ENCODE peak calls at places on chromosomes 11 and 22, in eight cellular contexts. V, W, Q, N, F, C, E and S are unnamed samples.

GRCh38 chr22:25404923-25405853 is 159.3 kb upstream of the GRK3 start:
- DNase-seq in Q (peak), F (peak), V (peak), C (no peak), W (peak), N (peak), E (no peak), S (peak)

GRCh38 chr11:63535734-63536133 is 874 bp upstream of the PLAAT4 start:
- DNase-seq in C (no peak), F (no peak), W (no peak), E (no peak), N (no peak), Q (no peak), V (no peak), S (no peak)

GRCh38 chr22:47748887-47749286 is 986.4 kb downstream of the TBC1D22A start:
- DNase-seq in Q (no peak), W (no peak), V (no peak), C (no peak), F (no peak), N (no peak), E (no peak), S (no peak)

GRCh38 chr11:87134524-87135106 is 96.9 kb downstream of the TMEM135 start:
- DNase-seq in N (no peak), W (no peak), C (no peak), F (no peak), V (no peak), Q (no peak), E (no peak), S (no peak)

GRCh38 chr11:65537296-65537597 is 12.4 kb downstream of the SCYL1 start:
- DNase-seq in Q (no peak), C (no peak), W (no peak), E (no peak), F (no peak), N (no peak), V (no peak), S (no peak)

GRCh38 chr11:74726547-74727182 is 4.6 kb downstream of the CHRDL2 start:
- DNase-seq in Q (peak), C (peak), N (peak), E (no peak), W (peak), F (peak), V (peak), S (no peak)

GRCh38 chr22:29073618-29074275 is 912 bp downstream of the KREMEN1 start:
- DNase-seq in Q (peak), E (peak), F (peak), V (no peak), W (peak), C (no peak), N (no peak), S (peak)

GRCh38 chr11:76316726-76317125 is 64.2 kb downstream of the THAP12 start:
- DNase-seq in N (no peak), C (no peak), V (no peak), E (no peak), W (no peak), F (no peak), Q (no peak), S (no peak)

GRCh38 chr11:11036185-11037161 is 178.6 kb upstream of the ZBED5 start:
- DNase-seq in F (peak), N (peak), Q (no peak), V (no peak), E (no peak), W (peak), C (no peak), S (no peak)

GRCh38 chr11:35383953-35384352 is 35.4 kb downstream of the SLC1A2 start:
- DNase-seq in V (no peak), C (no peak), N (peak), F (no peak), E (no peak), Q (no peak), W (no peak), S (no peak)

GRCh38 chr11:123264431-123264780 is 69.4 kb upstream of the CLMP start:
- DNase-seq in N (no peak), W (no peak), E (no peak), C (no peak), F (no peak), V (no peak), Q (no peak), S (no peak)

GRCh38 chr11:34345012-34345804 is 12.6 kb downstream of the ABTB2 start:
- DNase-seq in Q (peak), F (peak), N (peak), W (peak), V (no peak), C (no peak), E (no peak), S (no peak)

GRCh38 chr11:95920460-95921105 is 3.3 kb downstream of the MTMR2 start:
- DNase-seq in V (no peak), C (no peak), W (peak), F (peak), E (no peak), Q (no peak), N (peak), S (no peak)

DNA sequence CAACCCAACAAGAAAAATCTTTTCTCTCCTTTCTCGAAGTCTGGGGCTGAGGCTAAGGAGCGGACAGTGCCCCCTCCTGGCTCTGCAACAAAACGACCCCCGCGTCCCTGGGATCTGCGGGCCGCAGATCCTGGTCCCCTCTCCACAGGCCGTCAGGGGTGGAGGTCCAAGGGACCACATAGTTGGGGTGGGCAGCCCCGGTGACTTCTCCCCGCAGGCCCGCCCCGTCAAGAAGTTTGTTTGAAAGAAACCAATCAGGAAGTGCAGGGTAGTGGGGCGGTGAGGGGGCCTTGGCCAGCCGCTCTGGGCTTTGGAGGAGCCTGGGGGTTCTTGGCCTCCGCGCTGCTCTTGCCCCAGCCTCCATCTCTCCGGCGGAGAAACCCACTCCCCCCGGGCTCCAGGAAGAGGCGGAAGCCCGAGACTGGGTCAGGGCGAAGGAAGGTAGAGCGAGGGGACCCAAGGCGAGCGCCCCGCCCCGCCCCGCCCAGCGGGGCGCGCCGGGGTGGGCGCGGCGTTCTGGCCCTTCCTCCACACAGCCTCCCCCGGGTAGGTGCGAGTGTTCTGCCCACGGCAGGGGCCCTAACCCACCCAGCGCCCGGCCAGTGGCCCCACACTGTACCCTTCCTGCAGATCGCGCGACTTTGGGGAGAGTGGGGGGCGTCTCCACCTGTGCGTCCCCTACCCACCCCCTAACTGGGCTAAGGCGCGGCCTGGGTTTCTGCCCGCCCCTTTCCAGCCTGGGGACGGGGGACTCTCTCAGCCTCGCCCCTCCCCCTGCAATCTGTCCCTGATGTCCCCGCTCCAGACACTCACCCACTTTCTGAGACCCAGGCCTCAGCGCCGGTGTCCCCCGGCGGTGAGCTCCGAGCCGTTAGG is 1.3 kb downstream of the TP53I11 start:
- DNase-seq in Q (no peak), V (no peak), E (no peak), C (no peak), N (peak), W (peak), F (peak), S (no peak)
- TF ChIP-seq CTCF in Q (peak), V (peak), E (peak), C (peak), N (peak), W (peak), F (peak), S (peak)

GRCh38 chr22:42907404-42908081 is 50.5 kb upstream of the ARFGAP3 start:
- DNase-seq in W (peak), F (peak), Q (no peak), N (no peak), E (no peak), C (no peak), V (no peak), S (no peak)
- TF ChIP-seq CTCF in W (no peak), F (no peak), Q (no peak), N (no peak), E (no peak), C (no peak), V (no peak), S (no peak)

GRCh38 chr11:61626580-61627380 is 45.9 kb upstream of the SYT7 start:
- DNase-seq in E (no peak), V (no peak), Q (peak), N (peak), C (no peak), F (no peak), W (no peak), S (peak)
- TF ChIP-seq CTCF in E (no peak), V (no peak), Q (no peak), N (no peak), C (no peak), F (no peak), W (no peak), S (no peak)

DNA sequence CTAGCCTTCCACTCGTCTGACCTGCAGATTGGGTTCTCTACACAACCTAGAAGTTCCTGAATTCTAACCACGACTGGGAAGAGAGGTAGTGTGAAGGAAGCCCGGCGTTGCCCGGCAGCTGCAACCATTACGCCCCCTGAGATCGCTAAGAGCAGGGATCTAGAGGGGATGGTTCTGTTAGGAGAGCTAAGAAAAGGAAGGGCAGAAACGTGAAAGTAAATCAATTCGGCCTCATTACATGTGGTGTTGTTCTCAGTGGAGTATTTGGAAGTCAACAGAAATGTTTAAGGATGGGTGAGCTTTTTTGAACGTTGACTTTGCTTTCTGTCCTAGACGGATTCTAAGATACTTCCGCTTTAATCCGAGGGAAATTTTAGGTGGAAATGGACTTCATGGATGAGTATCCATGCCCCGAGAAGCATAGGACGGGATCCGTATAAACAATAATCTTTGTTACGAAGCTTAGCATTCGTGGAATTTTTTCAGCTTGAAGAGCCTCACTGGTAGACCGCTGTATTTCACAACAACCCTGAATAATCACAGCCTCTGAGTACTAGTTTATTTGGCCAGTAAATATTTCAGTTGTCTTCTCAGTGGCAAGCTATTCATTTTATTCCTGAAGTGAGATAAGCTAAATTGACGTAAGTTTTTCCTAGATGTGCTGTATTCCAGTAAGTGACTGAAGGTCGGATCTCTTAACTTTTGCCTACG is 629 bp downstream of the ATP5MG start:
- DNase-seq in F (peak), C (peak), W (peak), Q (no peak), N (peak), V (no peak), E (no peak), S (no peak)
- TF ChIP-seq CTCF in F (no peak), C (no peak), W (no peak), Q (no peak), N (no peak), V (no peak), E (no peak), S (no peak)

GRCh38 chr11:99160447-99160846 is 139.7 kb downstream of the CNTN5 start:
- DNase-seq in C (no peak), W (no peak), Q (no peak), E (no peak), F (no peak), V (no peak), N (no peak), S (no peak)

GRCh38 chr11:99162819-99163218 is 142.1 kb downstream of the CNTN5 start:
- DNase-seq in N (no peak), Q (no peak), C (no peak), V (no peak), E (no peak), F (no peak), W (no peak), S (no peak)
- TF ChIP-seq CTCF in N (no peak), Q (no peak), C (no peak), V (no peak), E (no peak), F (no peak), W (no peak), S (no peak)

DNA sequence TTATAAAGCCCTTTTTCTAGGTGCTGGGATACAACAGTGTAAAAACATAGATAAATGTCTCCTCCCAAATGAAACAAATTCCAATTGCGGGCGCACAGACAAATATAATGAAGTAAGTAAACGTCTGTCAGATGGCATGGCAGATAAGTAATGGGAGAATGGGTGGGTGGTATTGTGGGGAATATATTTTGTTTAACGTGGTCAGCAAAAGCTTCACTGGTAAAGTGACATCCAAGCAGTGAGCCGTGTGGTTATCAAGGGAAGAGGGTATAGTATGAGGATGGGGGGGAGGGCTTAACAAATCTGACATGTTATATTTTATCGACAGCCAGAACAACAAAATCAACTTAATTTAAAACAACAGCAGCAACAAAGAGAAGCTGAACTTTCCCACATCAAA is 1.2 kb downstream of the SVIP start:
- DNase-seq in Q (no peak), F (no peak), C (no peak), E (no peak), N (no peak), W (no peak), V (no peak), S (no peak)
- TF ChIP-seq CTCF in Q (no peak), F (no peak), C (no peak), E (no peak), N (no peak), W (no peak), V (no peak), S (no peak)

GRCh38 chr11:73145986-73146575 is 4.0 kb upstream of the FCHSD2 start:
- DNase-seq in W (no peak), C (no peak), N (no peak), V (no peak), F (no peak), E (peak), Q (peak), S (no peak)
- TF ChIP-seq CTCF in W (no peak), C (no peak), N (no peak), V (no peak), F (no peak), E (no peak), Q (no peak), S (no peak)